ENCODE peak calls at places on chromosomes 3 and 15, in seven cellular contexts. M is cardiac muscle cell; U is right cardiac atrium; D is GM12878; G is CD4-positive, CD25-positive, alpha-beta regulatory T cell; K is Panc1; I is aorta. R is an unnamed sample. For H3K9me3, the result is how much of the 10 kb centered on the place peaks cover.

GRCh38 chr15:92930776-92931175 is 30.7 kb downstream of the CHD2 start:
- DNase-seq in U (no peak), G (no peak), K (no peak), D (no peak), I (no peak), M (peak), R (peak)

GRCh38 chr15:70269331-70269911 is 171.7 kb upstream of the TLE3 start:
- DNase-seq in G (no peak), M (no peak), U (no peak), I (peak), D (no peak), K (no peak), R (no peak)

GRCh38 chr3:46284981-46285683 is 42.9 kb downstream of the CCR3 start:
- DNase-seq in M (no peak), K (no peak), D (no peak), I (no peak), G (no peak), U (peak), R (no peak)

GRCh38 chr3:72041531-72041930 is 256.6 kb upstream of the PROK2 start:
- DNase-seq in U (no peak), K (no peak), M (no peak), I (no peak), G (no peak), D (no peak), R (no peak)

GRCh38 chr15:64847448-64847847 is 5.7 kb downstream of the PLEKHO2 start:
- DNase-seq in U (no peak), I (peak), K (no peak), G (no peak), M (no peak), D (no peak), R (no peak)

GRCh38 chr15:68418611-68419161 is 13.3 kb downstream of the ITGA11 start:
- DNase-seq in M (no peak), I (no peak), K (no peak), U (peak), D (no peak), G (no peak), R (no peak)

GRCh38 chr3:185362850-185363661 is at the start of gene MAP3K13:
- DNase-seq in I (peak), K (no peak), U (peak), D (peak), M (peak), G (no peak), R (peak)

GRCh38 chr3:75906555-75907112 is 121.3 kb upstream of the ZNF717 start:
- DNase-seq in M (peak), K (no peak), G (no peak), D (no peak), U (no peak), I (peak), R (no peak)

GRCh38 chr3:107643038-107643883 is 120.5 kb downstream of the BBX start:
- DNase-seq in K (no peak), I (no peak), G (no peak), D (no peak), M (peak), U (no peak), R (no peak)

GRCh38 chr15:90456236-90456635 is 68.2 kb downstream of the IQGAP1 start:
- DNase-seq in K (no peak), G (no peak), I (no peak), M (no peak), U (no peak), D (no peak), R (no peak)

GRCh38 chr3:37941608-37942540 is 48.7 kb upstream of the VILL start:
- DNase-seq in K (no peak), D (no peak), M (no peak), I (no peak), U (no peak), G (no peak), R (no peak)

GRCh38 chr3:155423526-155423925 is 130.0 kb upstream of the STRIT1 start:
- DNase-seq in K (no peak), U (no peak), G (no peak), D (no peak), I (no peak), M (no peak), R (no peak)

GRCh38 chr15:53256457-53256856 is 466.3 kb upstream of the ONECUT1 start:
- DNase-seq in D (no peak), I (no peak), G (no peak), K (no peak), M (no peak), U (no peak), R (no peak)

GRCh38 chr3:23624305-23624704 is 181.4 kb upstream of the UBE2E1 start:
- DNase-seq in I (no peak), M (no peak), K (no peak), G (no peak), D (peak), U (no peak), R (no peak)

GRCh38 chr3:55013145-55013544 is 85.3 kb upstream of the LRTM1 start:
- DNase-seq in M (no peak), K (no peak), I (no peak), G (no peak), U (no peak), D (no peak), R (no peak)

GRCh38 chr3:183475019-183475418 is 46.6 kb upstream of the MCF2L2 start:
- DNase-seq in M (no peak), I (no peak), K (no peak), G (no peak), U (no peak), D (no peak), R (no peak)

GRCh38 chr15:79724312-79724711 is 172.5 kb downstream of the MTHFS start:
- DNase-seq in D (no peak), U (no peak), I (no peak), M (no peak), G (no peak), K (no peak), R (no peak)

GRCh38 chr3:161348791-161349400 is 22.4 kb downstream of the SPTSSB start:
- DNase-seq in M (no peak), D (no peak), I (no peak), K (no peak), G (no peak), U (no peak), R (no peak)

GRCh38 chr3:40985195-40985594 is 214.1 kb upstream of the CTNNB1 start:
- DNase-seq in I (no peak), G (no peak), M (peak), K (no peak), D (no peak), U (no peak), R (no peak)

GRCh38 chr3:10023587-10024310 is 2.5 kb upstream of the FANCD2 start:
- DNase-seq in U (no peak), G (no peak), K (no peak), I (no peak), M (no peak), D (no peak), R (no peak)

GRCh38 chr3:10357592-10358308 is 36.8 kb upstream of the SEC13 start:
- DNase-seq in U (peak), G (no peak), M (no peak), D (peak), K (no peak), I (peak), R (no peak)

GRCh38 chr3:171258316-171258715 is 201.9 kb downstream of the TNIK start:
- DNase-seq in M (no peak), D (no peak), U (no peak), I (no peak), G (no peak), K (no peak), R (peak)

GRCh38 chr3:50816896-50817295 is 142.2 kb downstream of the DOCK3 start:
- DNase-seq in K (no peak), G (no peak), U (no peak), I (no peak), D (no peak), M (no peak), R (no peak)

GRCh38 chr3:127799476-127800222 is 22.7 kb downstream of the MGLL start:
- DNase-seq in M (no peak), U (no peak), K (no peak), D (no peak), I (no peak), G (no peak), R (peak)

GRCh38 chr15:77642793-77643430 is 10.2 kb upstream of the LINGO1 start:
- DNase-seq in D (no peak), K (no peak), I (no peak), U (no peak), G (no peak), M (no peak), R (no peak)

GRCh38 chr15:41546846-41547786 is 3.1 kb upstream of the RPAP1 start:
- DNase-seq in I (no peak), D (no peak), G (no peak), M (no peak), U (no peak), K (no peak), R (no peak)

GRCh38 chr3:174767853-174768382 is 91.2 kb upstream of the NAALADL2 start:
- DNase-seq in U (no peak), K (no peak), G (no peak), D (no peak), M (no peak), I (no peak), R (no peak)

GRCh38 chr3:37990527-37990926 is at the start of gene VILL:
- DNase-seq in I (no peak), K (no peak), M (no peak), U (peak), G (no peak), D (no peak), R (no peak)

GRCh38 chr3:129278439-129278969 is at the start of gene HMCES:
- DNase-seq in M (peak), U (peak), G (peak), D (peak), K (peak), I (peak), R (peak)

GRCh38 chr3:20573175-20573574 is 387.2 kb upstream of the SGO1 start:
- DNase-seq in K (no peak), U (no peak), G (no peak), D (no peak), M (no peak), I (no peak), R (no peak)

GRCh38 chr3:189122526-189123205 is 49.1 kb upstream of the TPRG1 start:
- DNase-seq in M (no peak), K (no peak), I (no peak), G (no peak), U (no peak), D (no peak), R (no peak)

GRCh38 chr15:90814193-90814811 is 54.1 kb upstream of the FURIN start:
- DNase-seq in U (no peak), G (no peak), K (no peak), D (no peak), I (no peak), M (no peak), R (no peak)

GRCh38 chr3:10448544-10448943 is 56.8 kb downstream of the ATP2B2 start:
- DNase-seq in K (no peak), G (no peak), U (no peak), I (no peak), M (no peak), D (no peak), R (no peak)

GRCh38 chr3:184932777-184933176 is 120.8 kb downstream of the VPS8 start:
- DNase-seq in D (no peak), K (no peak), M (no peak), G (no peak), I (no peak), U (no peak), R (no peak)

GRCh38 chr3:113746955-113747718 is at the start of gene ATP6V1A:
- DNase-seq in K (no peak), U (peak), G (peak), M (peak), I (peak), D (no peak), R (peak)

GRCh38 chr3:11810276-11810675 is 36.4 kb downstream of the TAMM41 start:
- DNase-seq in D (no peak), K (no peak), G (no peak), I (no peak), U (no peak), M (no peak), R (no peak)

GRCh38 chr3:66196633-66197032 is 24.2 kb upstream of the SLC25A26 start:
- DNase-seq in D (no peak), U (no peak), K (no peak), M (no peak), G (no peak), I (no peak), R (no peak)

GRCh38 chr3:128723477-128723876 is 2.5 kb upstream of the RAB7A start:
- DNase-seq in D (no peak), K (no peak), M (no peak), G (no peak), I (no peak), U (no peak), R (no peak)

GRCh38 chr3:43012189-43012588 is 33.1 kb downstream of the GASK1A start:
- DNase-seq in D (no peak), I (no peak), M (no peak), K (no peak), U (no peak), G (peak), R (no peak)

GRCh38 chr3:43014990-43015389 is 35.9 kb downstream of the GASK1A start:
- DNase-seq in D (no peak), I (no peak), U (no peak), M (no peak), K (no peak), G (peak), R (no peak)

GRCh38 chr3:43014216-43014615 is 35.1 kb downstream of the GASK1A start:
- DNase-seq in M (no peak), K (no peak), I (no peak), G (no peak), U (no peak), D (no peak), R (no peak)

GRCh38 chr3:43013256-43013655 is 34.1 kb downstream of the GASK1A start:
- DNase-seq in M (no peak), G (no peak), D (no peak), U (no peak), K (no peak), I (no peak), R (no peak)

DNA sequence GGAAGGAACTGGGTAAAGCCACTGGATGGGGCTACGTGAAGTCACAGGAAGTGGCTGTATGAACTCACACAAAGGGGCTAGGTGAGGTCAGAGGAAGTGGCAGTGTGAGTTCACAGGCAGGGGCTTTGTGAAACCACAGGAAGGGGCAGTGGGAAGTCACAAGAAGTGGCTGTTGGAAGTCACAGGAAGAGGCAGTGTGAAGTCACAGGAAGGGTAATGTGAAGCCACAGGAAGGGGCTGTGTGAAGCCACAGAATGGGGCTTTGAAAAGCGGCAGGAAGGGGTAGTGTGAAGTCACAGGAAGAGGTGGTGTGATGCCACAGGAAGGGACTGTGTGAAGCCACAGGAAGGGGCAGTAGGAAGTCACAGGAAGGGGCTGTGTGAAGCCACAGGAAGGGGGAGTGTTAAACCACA is 34.6 kb downstream of the GASK1A start:
- DNase-seq in I (no peak), K (no peak), M (no peak), D (no peak), U (no peak), G (peak), R (no peak)
- H3K9me3 ChIP-seq in I (under half), K (under half), M (under half), D (under half), U (under half), G (half or more), R (under half)

GRCh38 chr3:52194541-52195296 is 3.2 kb upstream of the ALAS1 start:
- DNase-seq in G (no peak), D (no peak), K (no peak), U (peak), I (no peak), M (peak), R (no peak)

GRCh38 chr3:52195823-52196331 is 2.1 kb upstream of the ALAS1 start:
- DNase-seq in U (peak), G (no peak), I (no peak), M (no peak), K (no peak), D (no peak), R (no peak)

GRCh38 chr3:52196977-52197376 is 983 bp upstream of the ALAS1 start:
- DNase-seq in D (no peak), K (no peak), I (no peak), G (no peak), U (no peak), M (no peak), R (no peak)

GRCh38 chr3:52193059-52193458 is 4.9 kb upstream of the ALAS1 start:
- DNase-seq in I (no peak), D (no peak), M (no peak), G (no peak), U (peak), K (no peak), R (peak)

GRCh38 chr3:52195297-52195597 is 2.7 kb upstream of the ALAS1 start:
- DNase-seq in D (no peak), K (no peak), U (no peak), G (no peak), M (no peak), I (no peak), R (no peak)
- H3K27ac ChIP-seq in D (no peak), K (no peak), U (no peak), G (no peak), M (no peak), I (no peak), R (peak)

GRCh38 chr3:43353393-43353792 is 67.1 kb downstream of the SNRK start:
- DNase-seq in K (no peak), D (no peak), U (no peak), I (no peak), M (no peak), G (no peak), R (no peak)

GRCh38 chr3:43347774-43348173 is 61.4 kb downstream of the SNRK start:
- DNase-seq in D (no peak), U (no peak), M (no peak), I (no peak), K (no peak), G (no peak), R (no peak)

GRCh38 chr3:43346990-43347749 is 60.8 kb downstream of the SNRK start:
- DNase-seq in U (no peak), G (peak), I (no peak), D (no peak), M (no peak), K (no peak), R (no peak)

GRCh38 chr3:43348852-43349574 is 62.7 kb downstream of the SNRK start:
- DNase-seq in D (no peak), G (no peak), U (no peak), I (no peak), M (no peak), K (no peak), R (no peak)

GRCh38 chr3:43349759-43350158 is 63.4 kb downstream of the SNRK start:
- DNase-seq in M (no peak), I (no peak), K (no peak), G (no peak), U (no peak), D (no peak), R (no peak)
- H3K9me3 ChIP-seq in M (under half), I (under half), K (under half), G (under half), U (under half), D (under half), R (under half)

GRCh38 chr3:197423376-197423775 is 125.0 kb upstream of the DLG1 start:
- DNase-seq in U (no peak), G (no peak), D (no peak), M (no peak), I (no peak), K (no peak), R (no peak)

GRCh38 chr3:197426161-197426566 is 127.8 kb upstream of the DLG1 start:
- DNase-seq in G (no peak), U (no peak), M (peak), K (no peak), D (no peak), I (no peak), R (no peak)

GRCh38 chr3:197424674-197425484 is 126.5 kb upstream of the DLG1 start:
- DNase-seq in M (no peak), U (no peak), K (no peak), I (no peak), G (no peak), D (no peak), R (no peak)

GRCh38 chr3:197427013-197427412 is 128.6 kb upstream of the DLG1 start:
- DNase-seq in D (no peak), I (no peak), U (no peak), K (no peak), M (no peak), G (no peak), R (no peak)

GRCh38 chr3:197425485-197426131 is 127.2 kb upstream of the DLG1 start:
- DNase-seq in D (no peak), M (no peak), U (no peak), K (no peak), I (no peak), G (no peak), R (no peak)
- H3K27ac ChIP-seq in D (no peak), M (no peak), U (no peak), K (no peak), I (no peak), G (no peak), R (no peak)

GRCh38 chr15:27774191-27774590 is 324.9 kb downstream of the OCA2 start:
- DNase-seq in D (no peak), I (no peak), U (no peak), K (no peak), G (no peak), M (no peak), R (no peak)
- H3K9me3 ChIP-seq in D (under half), I (under half), U (under half), K (under half), G (under half), M (under half), R (under half)

DNA sequence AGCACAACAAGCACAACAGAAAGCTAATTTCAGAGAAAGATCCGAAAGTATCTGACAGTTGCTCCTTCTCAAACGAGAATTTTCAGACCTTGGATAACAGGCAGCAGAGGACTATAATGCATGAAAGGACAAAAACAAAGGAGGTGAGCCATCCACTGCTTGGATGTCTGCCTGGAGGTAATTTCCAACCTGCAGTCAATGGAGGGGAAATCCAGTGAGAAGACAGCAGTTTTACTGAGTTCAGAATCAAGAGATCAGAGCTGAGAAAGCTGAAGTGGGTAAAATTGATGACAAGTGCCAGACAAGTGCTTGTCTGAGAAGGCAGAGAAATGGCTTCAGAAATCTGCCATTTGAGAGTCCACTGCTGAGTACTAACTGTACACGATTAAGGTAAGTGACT is 22.1 kb downstream of the UBE3A start:
- DNase-seq in G (no peak), M (no peak), K (no peak), U (no peak), I (no peak), D (peak), R (no peak)
- H3K27ac ChIP-seq in G (no peak), M (peak), K (peak), U (no peak), I (no peak), D (peak), R (no peak)

R was measured in gastrocnemius medialis.